ENCODE peak calls at places on chromosomes 11 and 22, in eight cellular contexts. M is GM10248, F is progenitor cell of endocrine pancreas, D is lower lobe of right lung, Z is IMR-90, T is cardiac muscle cell, H is activated B cell treated with CpG ODN at 0.5 μM for 24 hours, B is Panc1. S is an unnamed sample.
A peak's percentile ranks its signal among the peaks of the same experiment; 100 is the strongest.

GRCh38 chr11:115623021-115623451 is 118.8 kb upstream of the CADM1 start:
- DNase-seq in M (no peak), F (no peak), D (peak; percentile 57), Z (peak; percentile 100), T (peak; percentile 95), H (no peak), B (peak; percentile 46), S (no peak)

GRCh38 chr11:65692367-65692766 is 19.7 kb upstream of the KAT5 start:
- DNase-seq in M (no peak), F (no peak), D (no peak), Z (no peak), T (no peak), H (no peak), B (no peak), S (no peak)

GRCh38 chr11:102317099-102317767 is at the start of gene BIRC3:
- DNase-seq in M (peak; percentile 84), F (peak; percentile 21), D (peak; percentile 89), Z (peak; percentile 98), T (peak; percentile 87), H (peak; percentile 82), B (peak; percentile 97), S (peak; percentile 56)

GRCh38 chr11:120091121-120091520 is 46.8 kb downstream of the TRIM29 start:
- DNase-seq in M (no peak), F (no peak), D (no peak), Z (no peak), T (peak; percentile 13), H (no peak), B (no peak), S (no peak)

GRCh38 chr22:45881524-45881875 is 95.5 kb downstream of the WNT7B start:
- DNase-seq in M (no peak), F (no peak), D (peak; percentile 39), Z (no peak), T (no peak), H (no peak), B (no peak), S (no peak)

GRCh38 chr11:706957-707816 is 1.2 kb downstream of the EPS8L2 start:
- DNase-seq in M (peak; percentile 32), F (no peak), D (peak; percentile 71), Z (no peak), T (no peak), H (no peak), B (no peak), S (no peak)

GRCh38 chr11:12073436-12073835 is 37.0 kb upstream of the MICAL2 start:
- DNase-seq in M (no peak), F (no peak), D (no peak), Z (no peak), T (no peak), H (no peak), B (no peak), S (no peak)

GRCh38 chr22:40426671-40427070 is 56.3 kb downstream of the SGSM3 start:
- DNase-seq in M (no peak), F (no peak), D (no peak), Z (peak; percentile 88), T (no peak), H (no peak), B (no peak), S (no peak)

DNA sequence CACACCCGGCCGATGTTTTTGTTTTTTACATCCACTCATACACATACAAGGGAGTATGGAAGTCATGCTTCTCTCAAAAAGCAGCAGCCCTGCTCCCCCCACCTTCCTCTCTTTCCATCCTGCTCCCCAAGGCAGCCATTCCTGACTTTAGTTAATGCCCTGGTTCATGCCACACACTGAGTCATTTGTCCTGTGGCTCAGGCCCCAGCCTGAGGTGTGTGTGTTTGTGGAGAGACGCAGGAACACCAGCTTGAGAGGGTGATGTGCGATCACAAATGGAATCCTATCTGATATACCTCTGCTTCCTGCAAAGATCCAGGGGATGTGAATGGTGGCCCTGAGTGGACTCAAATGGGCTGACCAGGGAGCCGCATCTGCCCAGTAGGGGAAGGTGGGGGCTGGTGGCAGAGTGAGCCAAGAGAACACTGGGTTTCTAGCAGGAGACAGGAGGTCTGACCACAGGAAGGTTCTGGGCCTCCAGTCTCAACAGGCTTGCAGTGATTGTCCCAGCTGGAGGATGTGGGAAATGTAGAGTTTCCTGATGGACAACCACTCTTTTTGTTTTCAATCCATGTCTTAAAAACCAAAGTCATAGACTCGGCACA is 86.7 kb downstream of the OSBP2 start:
- DNase-seq in M (no peak), F (no peak), D (no peak), Z (peak; percentile 16), T (no peak), H (no peak), B (no peak), S (no peak)
- TF ChIP-seq CTCF in M (no peak), F (no peak), D (no peak), Z (no peak), T (no peak), H (no peak), B (no peak), S (no peak)

GRCh38 chr11:19805827-19806226 is 93.2 kb downstream of the NAV2 start:
- DNase-seq in M (no peak), F (no peak), D (no peak), Z (peak; percentile 64), T (no peak), H (no peak), B (no peak), S (no peak)

GRCh38 chr11:19806251-19806650 is 93.6 kb downstream of the NAV2 start:
- DNase-seq in M (no peak), F (no peak), D (no peak), Z (no peak), T (no peak), H (no peak), B (no peak), S (no peak)

GRCh38 chr11:19805346-19805745 is 92.7 kb downstream of the NAV2 start:
- DNase-seq in M (no peak), F (no peak), D (no peak), Z (no peak), T (no peak), H (no peak), B (no peak), S (no peak)

GRCh38 chr11:19810852-19811251 is 98.2 kb downstream of the NAV2 start:
- DNase-seq in M (no peak), F (no peak), D (no peak), Z (no peak), T (no peak), H (no peak), B (no peak), S (no peak)

DNA sequence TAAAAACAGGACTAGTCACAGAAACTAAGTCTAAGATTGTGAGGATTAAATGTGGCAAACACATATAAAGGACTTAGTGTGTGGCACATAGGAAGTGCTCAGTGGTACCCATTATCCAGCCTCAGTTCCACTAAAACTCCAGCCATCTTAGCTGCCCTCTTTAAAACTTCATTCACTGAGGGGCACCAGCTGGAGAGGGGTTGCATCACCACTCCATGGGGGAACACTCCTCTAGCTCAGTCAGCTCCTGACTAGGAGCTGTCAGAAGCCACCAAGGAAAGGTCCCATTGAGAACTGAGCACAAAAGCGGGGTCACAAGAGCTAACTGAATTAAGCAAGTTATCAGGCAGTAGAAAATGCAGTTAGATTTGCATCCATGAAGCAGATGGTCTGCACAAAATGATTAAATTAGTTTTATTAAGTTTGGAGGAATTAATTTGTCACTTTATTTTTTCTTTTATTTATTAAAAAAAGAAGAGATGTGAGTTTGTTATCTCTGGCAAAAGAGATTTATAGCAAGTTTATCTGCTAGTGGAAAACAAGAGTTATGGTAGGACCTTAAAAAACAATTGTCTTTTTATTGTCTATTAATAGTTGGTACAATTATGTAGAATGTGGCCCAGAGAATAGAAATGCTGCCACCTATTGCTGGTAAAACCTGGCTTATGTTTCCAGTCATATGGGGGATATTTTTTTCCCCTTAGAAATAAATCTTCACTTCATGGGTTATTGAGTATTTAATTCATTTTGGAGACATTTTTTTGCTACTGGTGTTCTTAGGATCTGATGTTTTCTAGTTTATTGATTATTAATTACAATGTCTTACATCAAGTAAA is 95.7 kb downstream of the NAV2 start:
- DNase-seq in M (no peak), F (no peak), D (no peak), Z (no peak), T (peak; percentile 10), H (no peak), B (no peak), S (no peak)
- TF ChIP-seq CTCF in M (peak; percentile 18), F (no peak), D (no peak), Z (no peak), T (peak; percentile 26), H (no peak), B (peak; percentile 44), S (no peak)

GRCh38 chr11:1912314-1912878 is 7.1 kb upstream of the TNNT3 start:
- DNase-seq in M (no peak), F (no peak), D (no peak), Z (no peak), T (no peak), H (no peak), B (no peak), S (no peak)

GRCh38 chr11:1916132-1916985 is 3.1 kb upstream of the TNNT3 start:
- DNase-seq in M (no peak), F (no peak), D (no peak), Z (no peak), T (no peak), H (no peak), B (no peak), S (no peak)

GRCh38 chr11:1915795-1916131 is 3.7 kb upstream of the TNNT3 start:
- DNase-seq in M (no peak), F (no peak), D (no peak), Z (no peak), T (no peak), H (no peak), B (no peak), S (no peak)

GRCh38 chr11:1916986-1917522 is 2.4 kb upstream of the TNNT3 start:
- DNase-seq in M (no peak), F (no peak), D (no peak), Z (no peak), T (no peak), H (no peak), B (no peak), S (no peak)

DNA sequence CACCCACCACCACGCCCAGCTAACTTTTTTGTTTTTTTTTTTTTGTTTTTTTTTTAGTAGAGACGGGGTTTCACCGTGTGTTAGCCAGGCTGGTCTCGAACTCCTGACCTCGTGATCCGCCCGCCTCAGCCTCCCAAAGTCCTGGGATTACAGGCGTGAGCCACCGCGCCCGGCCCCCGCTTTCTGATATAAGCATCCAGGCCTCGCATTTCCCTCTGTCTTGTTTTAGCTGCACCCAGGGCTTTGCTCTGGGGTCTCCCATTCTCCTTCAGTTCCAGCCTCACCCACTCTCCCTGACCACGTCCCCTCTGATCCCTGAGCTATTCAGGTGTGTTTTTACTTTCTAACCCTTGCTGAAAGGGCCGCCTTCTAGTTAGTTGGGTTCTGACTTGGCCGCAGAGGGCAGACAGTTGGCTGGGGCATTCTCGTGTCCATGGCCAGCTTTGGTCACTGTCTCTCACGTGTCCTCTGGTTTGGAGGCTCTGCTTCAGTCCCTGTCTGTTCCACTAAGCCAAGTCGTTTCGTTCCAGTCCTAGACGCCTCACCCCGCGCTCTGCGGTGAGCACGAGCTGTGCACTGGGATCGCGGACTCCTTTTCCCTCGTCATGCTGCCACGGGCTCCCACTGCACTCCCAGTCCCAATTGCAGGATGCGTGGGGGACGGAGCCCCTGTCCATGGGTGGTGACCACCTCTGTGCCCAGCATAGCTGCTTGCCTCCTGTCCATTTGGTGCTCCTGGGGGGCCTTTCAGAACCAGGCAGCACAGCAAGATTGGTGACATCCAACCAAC is 6.0 kb upstream of the TNNT3 start:
- DNase-seq in M (no peak), F (no peak), D (no peak), Z (no peak), T (no peak), H (no peak), B (no peak), S (no peak)
- TF ChIP-seq CTCF in M (no peak), F (no peak), D (no peak), Z (no peak), T (no peak), H (no peak), B (no peak), S (no peak)

GRCh38 chr11:61750631-61751273 is 1.7 kb upstream of the MYRF start:
- DNase-seq in M (no peak), F (no peak), D (no peak), Z (no peak), T (no peak), H (no peak), B (no peak), S (no peak)

GRCh38 chr11:61753672-61754071 is 1.2 kb downstream of the MYRF start:
- DNase-seq in M (no peak), F (no peak), D (no peak), Z (no peak), T (no peak), H (no peak), B (no peak), S (no peak)

GRCh38 chr11:61751384-61751783 is 1.1 kb upstream of the MYRF start:
- DNase-seq in M (no peak), F (no peak), D (no peak), Z (no peak), T (no peak), H (no peak), B (no peak), S (no peak)

GRCh38 chr11:61752925-61753551 is 602 bp downstream of the MYRF start:
- DNase-seq in M (no peak), F (no peak), D (no peak), Z (no peak), T (no peak), H (no peak), B (no peak), S (no peak)

DNA sequence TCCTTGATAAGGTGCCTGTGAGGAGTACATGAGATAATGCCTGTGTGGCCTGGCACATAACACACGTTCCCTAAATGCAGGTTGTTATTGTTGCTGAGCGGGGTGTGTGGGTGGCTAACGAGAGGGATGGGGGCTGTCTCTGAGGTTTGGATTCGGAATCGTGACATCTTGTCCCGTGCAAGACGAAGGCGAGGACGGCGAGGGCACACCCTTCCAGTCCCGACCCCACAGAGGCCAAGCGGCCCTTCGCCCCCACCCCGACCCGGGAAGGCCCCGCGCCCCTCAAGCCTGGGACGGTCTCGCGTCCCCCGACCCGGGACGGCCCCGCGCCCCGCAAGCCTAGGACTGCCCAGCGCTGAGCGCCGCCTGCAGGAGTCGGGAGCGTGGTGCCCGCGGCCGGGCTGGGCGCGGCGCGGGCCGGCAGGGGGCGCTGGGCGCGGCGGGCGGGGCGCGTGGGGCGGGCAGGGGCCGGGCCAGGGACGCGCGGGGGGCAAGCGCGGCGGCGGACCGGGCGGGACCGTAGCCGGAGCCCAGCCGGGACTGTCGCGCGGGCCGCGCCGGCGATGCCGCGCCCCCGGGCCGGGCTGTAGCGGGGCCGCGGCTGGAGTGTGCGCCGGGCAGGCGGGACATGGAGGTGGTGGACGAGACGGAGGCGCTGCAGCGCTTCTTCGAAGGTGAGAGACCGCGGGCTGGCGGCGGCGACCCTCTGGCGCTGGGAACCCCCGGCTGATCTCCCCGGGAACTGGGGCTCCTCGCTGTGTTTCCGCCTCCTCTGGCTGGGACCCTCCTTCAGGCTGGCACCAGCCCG is at the start of gene MYRF:
- DNase-seq in M (peak; percentile 83), F (peak; percentile 72), D (peak; percentile 61), Z (peak; percentile 14), T (peak; percentile 58), H (peak; percentile 67), B (no peak), S (peak; percentile 82)
- TF ChIP-seq CTCF in M (peak; percentile 92), F (peak; percentile 56), D (peak; percentile 32), Z (peak; percentile 82), T (peak; percentile 47), H (no peak), B (peak; percentile 97), S (peak; percentile 20)

S was measured in nephron progenitor cell.